ENCODE peak calls at places on chromosomes 13 and 19, in six cellular contexts. K is lung, Q is uterus, J is GM12865, O is thoracic aorta, U is AG04449. N is an unnamed sample.

GRCh38 chr13:76812206-76812882 is 73.9 kb downstream of the KCTD12 start:
- DNase-seq in K (no peak), Q (peak; percentile 35), J (no peak), O (no peak), U (no peak), N (no peak)

GRCh38 chr19:22517496-22518411 is 95.6 kb upstream of the ZNF98 start:
- DNase-seq in K (no peak), Q (peak; percentile 22), J (no peak), O (no peak), U (no peak), N (no peak)

GRCh38 chr13:61362522-61362921 is 53.1 kb downstream of the PCDH20 start:
- DNase-seq in K (no peak), Q (no peak), J (no peak), O (no peak), U (no peak), N (no peak)

GRCh38 chr13:50280538-50280937 is 265.3 kb downstream of the KCNRG start:
- DNase-seq in K (no peak), Q (no peak), J (no peak), O (no peak), U (no peak), N (no peak)

GRCh38 chr19:30450945-30451344 is 78.8 kb downstream of the ZNF536 start:
- DNase-seq in K (no peak), Q (no peak), J (no peak), O (no peak), U (no peak), N (no peak)

GRCh38 chr19:4707956-4708650 is 15.5 kb downstream of the DPP9 start:
- DNase-seq in K (no peak), Q (peak; percentile 49), J (no peak), O (no peak), U (no peak), N (no peak)

GRCh38 chr13:98508280-98509074 is 68.4 kb downstream of the STK24 start:
- DNase-seq in K (no peak), Q (no peak), J (peak; percentile 43), O (no peak), U (peak; percentile 50), N (peak; percentile 89)

GRCh38 chr19:491146-491741 is 5.0 kb upstream of the MADCAM1 start:
- DNase-seq in K (no peak), Q (no peak), J (peak; percentile 47), O (no peak), U (no peak), N (no peak)

GRCh38 chr13:51556740-51557139 is 27.5 kb upstream of the WDFY2 start:
- DNase-seq in K (no peak), Q (no peak), J (no peak), O (no peak), U (no peak), N (no peak)

GRCh38 chr13:35484384-35484783 is 7.9 kb upstream of the MAB21L1 start:
- DNase-seq in K (no peak), Q (no peak), J (no peak), O (no peak), U (no peak), N (no peak)

GRCh38 chr13:49386664-49387063 is 57.2 kb downstream of the CAB39L start:
- DNase-seq in K (no peak), Q (no peak), J (no peak), O (no peak), U (no peak), N (no peak)

GRCh38 chr13:40613192-40613818 is 53.1 kb downstream of the FOXO1 start:
- DNase-seq in K (no peak), Q (peak; percentile 41), J (peak; percentile 89), O (no peak), U (no peak), N (no peak)

GRCh38 chr13:34883381-34883780 is 58.7 kb upstream of the NBEA start:
- DNase-seq in K (no peak), Q (peak; percentile 65), J (no peak), O (no peak), U (no peak), N (no peak)

GRCh38 chr19:23558541-23558940 is 128.5 kb downstream of the ZNF675 start:
- DNase-seq in K (no peak), Q (no peak), J (no peak), O (no peak), U (no peak), N (no peak)

GRCh38 chr13:23427342-23428182 is 5.9 kb downstream of the SACS start:
- DNase-seq in K (no peak), Q (peak; percentile 74), J (no peak), O (peak; percentile 33), U (peak; percentile 79), N (peak; percentile 86)

GRCh38 chr19:2478756-2479555 is 3.0 kb downstream of the GADD45B start:
- DNase-seq in K (peak; percentile 76), Q (peak; percentile 79), J (peak; percentile 85), O (peak; percentile 59), U (no peak), N (no peak)

GRCh38 chr13:93775507-93776108 is 549.0 kb downstream of the GPC6 start:
- DNase-seq in K (no peak), Q (no peak), J (no peak), O (no peak), U (no peak), N (peak; percentile 29)

GRCh38 chr19:47268028-47268427 is 6.7 kb upstream of the INAFM1 start:
- DNase-seq in K (no peak), Q (no peak), J (no peak), O (no peak), U (no peak), N (no peak)
- H3K4me3 ChIP-seq in K (no peak overlapping the region), Q (no peak overlapping the region), J (no peak overlapping the region), O (no peak overlapping the region), U (no peak overlapping the region), N (no peak overlapping the region)

GRCh38 chr13:53301449-53301848 is 272.8 kb downstream of the OLFM4 start:
- DNase-seq in K (no peak), Q (no peak), J (no peak), O (no peak), U (no peak), N (no peak)
- H3K4me3 ChIP-seq in K (no peak overlapping the region), Q (no peak overlapping the region), J (no peak overlapping the region), O (no peak overlapping the region), U (no peak overlapping the region), N (no peak overlapping the region)

DNA sequence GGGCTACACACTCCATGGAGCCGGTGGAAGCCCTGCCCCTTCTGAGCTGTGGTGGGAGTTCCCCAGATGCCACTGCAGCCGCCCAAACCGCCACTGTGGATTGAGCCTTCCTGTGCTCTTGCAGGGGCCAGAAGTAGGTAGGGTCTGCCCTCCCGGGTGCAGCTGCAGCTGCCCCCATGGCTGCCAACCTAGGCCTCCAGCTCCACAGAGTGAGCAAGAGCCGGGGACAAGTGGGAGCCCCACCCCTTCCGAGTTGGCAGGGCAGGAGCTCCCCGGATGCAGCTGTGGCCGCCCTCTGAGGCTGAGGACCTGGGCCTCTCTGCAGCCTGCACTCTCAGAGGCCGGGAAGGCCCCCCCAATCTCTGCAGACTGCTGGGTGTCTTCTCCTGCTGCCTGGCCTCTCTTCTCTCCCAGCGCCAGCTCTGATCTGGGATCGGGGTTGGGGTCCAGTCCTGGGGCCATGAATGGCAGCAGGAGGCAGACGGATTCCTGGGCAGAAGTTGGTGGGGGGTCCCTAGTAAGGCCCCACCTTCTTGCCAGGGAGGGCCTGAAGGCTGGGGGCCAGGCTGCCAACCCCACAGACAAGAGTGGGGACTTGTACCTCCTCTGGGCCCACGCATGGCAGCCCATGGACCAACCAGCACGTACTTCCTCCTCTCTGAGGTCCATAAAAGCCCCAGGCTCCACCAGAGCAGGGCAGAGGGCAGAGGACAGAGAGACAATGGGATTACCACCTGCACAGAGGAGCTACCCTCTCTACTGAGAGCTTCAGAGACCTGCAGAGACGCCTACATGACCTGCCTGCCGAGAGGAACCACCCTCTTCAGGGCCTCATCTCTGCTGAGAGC is 28.9 kb downstream of the AP2S1 start:
- DNase-seq in K (no peak), Q (no peak), J (peak; percentile 65), O (no peak), U (no peak), N (no peak)
- H3K4me3 ChIP-seq in K (no peak overlapping the region), Q (no peak overlapping the region), J (peak overlapping the region; percentile 30), O (no peak overlapping the region), U (no peak overlapping the region), N (no peak overlapping the region)

GRCh38 chr13:109974354-109974753 is 188.0 kb upstream of the IRS2 start:
- DNase-seq in K (no peak), Q (no peak), J (no peak), O (no peak), U (no peak), N (no peak)
- H3K4me3 ChIP-seq in K (no peak overlapping the region), Q (no peak overlapping the region), J (no peak overlapping the region), O (no peak overlapping the region), U (no peak overlapping the region), N (no peak overlapping the region)

GRCh38 chr19:43781630-43782310 is 997 bp upstream of the KCNN4 start:
- DNase-seq in K (no peak), Q (no peak), J (peak; percentile 39), O (no peak), U (no peak), N (no peak)

GRCh38 chr19:43782311-43782660 is 1.5 kb upstream of the KCNN4 start:
- DNase-seq in K (no peak), Q (no peak), J (no peak), O (no peak), U (no peak), N (no peak)

GRCh38 chr19:43779820-43780219 is 953 bp downstream of the KCNN4 start:
- DNase-seq in K (no peak), Q (no peak), J (peak; percentile 60), O (no peak), U (no peak), N (no peak)

GRCh38 chr19:43779147-43779819 is 1.5 kb downstream of the KCNN4 start:
- DNase-seq in K (no peak), Q (no peak), J (no peak), O (no peak), U (no peak), N (no peak)

GRCh38 chr19:43780706-43781525 is at the start of gene KCNN4:
- DNase-seq in K (no peak), Q (no peak), J (peak; percentile 82), O (no peak), U (no peak), N (no peak)
- H3K4me3 ChIP-seq in K (no peak within 1 kb of the TSS), Q (no peak within 1 kb of the TSS), J (peak within 1 kb of the TSS; percentile 53), O (peak within 1 kb of the TSS; percentile 41), U (no peak within 1 kb of the TSS), N (peak within 1 kb of the TSS; percentile 32)

DNA sequence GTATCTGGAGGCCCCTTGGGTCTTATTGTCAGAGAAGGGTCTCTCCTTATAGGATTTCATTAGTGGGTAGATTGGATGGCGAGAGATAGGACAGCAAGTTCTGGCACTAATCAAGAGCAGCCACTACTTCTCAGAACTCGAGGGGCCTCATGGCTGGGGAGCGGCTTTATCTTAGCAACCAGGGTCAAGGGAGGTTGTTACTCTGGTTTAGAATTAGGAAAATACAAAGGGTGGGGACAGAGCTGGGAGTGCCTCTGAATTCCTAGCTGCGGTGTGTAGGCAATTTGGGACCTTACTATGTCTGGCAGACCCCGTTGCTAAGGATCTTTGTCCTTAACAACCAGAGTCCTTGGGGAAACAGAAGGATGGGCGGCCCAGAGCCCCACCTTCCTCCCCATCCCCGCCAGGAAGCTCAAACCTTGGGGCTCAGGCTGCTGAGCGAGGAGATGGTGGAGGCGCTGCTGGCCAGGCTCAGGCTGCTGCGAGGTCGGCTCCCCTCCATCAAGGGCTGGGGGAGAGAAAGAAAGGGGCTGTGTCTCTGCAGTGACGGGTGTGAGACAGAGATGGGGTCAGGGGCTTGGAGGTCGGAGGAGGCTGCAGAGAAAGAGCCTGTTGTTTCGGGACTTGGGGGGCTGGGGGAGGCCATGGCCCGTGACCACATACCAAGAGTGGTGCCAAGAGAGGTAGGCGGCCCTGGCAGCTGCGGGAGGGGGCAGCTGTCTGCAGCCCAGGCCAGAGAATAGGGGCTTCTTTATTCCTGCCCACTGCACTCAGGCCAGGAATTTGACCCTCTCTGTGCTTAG is 1.1 kb downstream of the PLEKHA4 start:
- DNase-seq in K (no peak), Q (no peak), J (no peak), O (no peak), U (no peak), N (no peak)
- H3K4me3 ChIP-seq in K (peak overlapping the region; percentile 20), Q (peak overlapping the region; percentile 31), J (peak overlapping the region; percentile 31), O (peak overlapping the region; percentile 63), U (peak overlapping the region; percentile 49), N (peak overlapping the region; percentile 43)